ENCODE peak calls at places on chromosomes 6 and 20, in six cellular contexts. M, F, Z, B, J and D are unnamed samples.

GRCh38 chr6:24257282-24257681 is 100.6 kb downstream of the DCDC2 start:
- DNase-seq in J (no peak), F (no peak), Z (no peak), M (no peak), B (no peak), D (no peak)

GRCh38 chr20:17794400-17794799 is 94.6 kb downstream of the BANF2 start:
- DNase-seq in Z (no peak), M (no peak), F (peak), J (no peak), B (no peak), D (no peak)

GRCh38 chr6:41560440-41561192 is 14.4 kb downstream of the FOXP4 start:
- DNase-seq in Z (no peak), J (peak), M (peak), B (peak), F (peak), D (no peak)

GRCh38 chr20:57526067-57526884 is 1.3 kb upstream of the CTCFL start:
- DNase-seq in B (no peak), J (peak), Z (no peak), F (peak), M (peak), D (no peak)

GRCh38 chr20:4885877-4886276 is 115.4 kb downstream of the SLC23A2 start:
- DNase-seq in M (no peak), J (no peak), Z (no peak), B (no peak), F (no peak), D (no peak)

GRCh38 chr6:153117986-153118886 is 12.8 kb downstream of the RGS17 start:
- DNase-seq in B (no peak), M (no peak), Z (no peak), J (no peak), F (peak), D (peak)

GRCh38 chr6:37175332-37176267 is 5.6 kb downstream of the PIM1 start:
- DNase-seq in M (no peak), B (no peak), Z (no peak), F (no peak), J (no peak), D (no peak)

GRCh38 chr6:110799655-110800054 is 15.6 kb downstream of the CDK19 start:
- DNase-seq in Z (no peak), J (no peak), M (no peak), B (no peak), F (no peak), D (no peak)

GRCh38 chr20:17646901-17647301 is 35.1 kb downstream of the RRBP1 start:
- DNase-seq in B (no peak), F (no peak), Z (no peak), J (peak), M (no peak), D (no peak)